ENCODE peak calls at places on chromosomes 13 and 19, in nine cellular contexts. One of them, this sample, is unnamed.

GRCh38 chr19:54336893-54337857 is 1.8 kb downstream of the LILRA4 start:
- DNase-seq in activated CD4-positive, alpha-beta T cell treated with anti-CD3 and anti-CD28 coated beads, Interleukin-2, amount 50 U/mL, for 48 hours: no peak
- DNase-seq in Jurkat, Clone E6-1: no peak
- DNase-seq in GM03348: no peak
- DNase-seq in anterior cingulate cortex: no peak
- DNase-seq in fibroblast of the aortic adventitia: no peak
- DNase-seq in AG09319: no peak
- DNase-seq in NCI-H1092: no peak
- DNase-seq in iris pigment epithelial cell: no peak
- DNase-seq in this sample: no peak

GRCh38 chr13:36839981-36840380 is 21.0 kb downstream of the RFXAP start:
- DNase-seq in activated CD4-positive, alpha-beta T cell treated with anti-CD3 and anti-CD28 coated beads, Interleukin-2, amount 50 U/mL, for 48 hours: no peak
- DNase-seq in Jurkat, Clone E6-1: no peak
- DNase-seq in GM03348: no peak
- DNase-seq in anterior cingulate cortex: no peak
- DNase-seq in fibroblast of the aortic adventitia: no peak
- DNase-seq in AG09319: no peak
- DNase-seq in NCI-H1092: no peak
- DNase-seq in iris pigment epithelial cell: no peak
- DNase-seq in this sample: no peak

GRCh38 chr13:109788372-109789195 is 2.2 kb upstream of the IRS2 start:
- DNase-seq in activated CD4-positive, alpha-beta T cell treated with anti-CD3 and anti-CD28 coated beads, Interleukin-2, amount 50 U/mL, for 48 hours: no peak
- DNase-seq in Jurkat, Clone E6-1: no peak
- DNase-seq in GM03348: no peak
- DNase-seq in anterior cingulate cortex: no peak
- DNase-seq in fibroblast of the aortic adventitia: no peak
- DNase-seq in AG09319: no peak
- DNase-seq in NCI-H1092: no peak
- DNase-seq in iris pigment epithelial cell: no peak
- DNase-seq in this sample: no peak

GRCh38 chr13:112072531-112073244 is 5.7 kb downstream of the SOX1 start:
- DNase-seq in activated CD4-positive, alpha-beta T cell treated with anti-CD3 and anti-CD28 coated beads, Interleukin-2, amount 50 U/mL, for 48 hours: no peak
- DNase-seq in Jurkat, Clone E6-1: no peak
- DNase-seq in GM03348: no peak
- DNase-seq in anterior cingulate cortex: no peak
- DNase-seq in fibroblast of the aortic adventitia: no peak
- DNase-seq in AG09319: no peak
- DNase-seq in NCI-H1092: peak; percentile 91
- DNase-seq in iris pigment epithelial cell: no peak
- DNase-seq in this sample: peak; percentile 25

GRCh38 chr13:59946924-59947323 is 216.8 kb downstream of the DIAPH3 start:
- DNase-seq in activated CD4-positive, alpha-beta T cell treated with anti-CD3 and anti-CD28 coated beads, Interleukin-2, amount 50 U/mL, for 48 hours: no peak
- DNase-seq in Jurkat, Clone E6-1: no peak
- DNase-seq in GM03348: peak; percentile 21
- DNase-seq in anterior cingulate cortex: no peak
- DNase-seq in fibroblast of the aortic adventitia: no peak
- DNase-seq in AG09319: peak; percentile 31
- DNase-seq in NCI-H1092: no peak
- DNase-seq in iris pigment epithelial cell: peak; percentile 14
- DNase-seq in this sample: no peak

GRCh38 chr19:8243146-8243545 is 34.0 kb downstream of the CERS4 start:
- DNase-seq in activated CD4-positive, alpha-beta T cell treated with anti-CD3 and anti-CD28 coated beads, Interleukin-2, amount 50 U/mL, for 48 hours: no peak
- DNase-seq in Jurkat, Clone E6-1: no peak
- DNase-seq in GM03348: no peak
- DNase-seq in anterior cingulate cortex: no peak
- DNase-seq in fibroblast of the aortic adventitia: no peak
- DNase-seq in AG09319: no peak
- DNase-seq in NCI-H1092: no peak
- DNase-seq in iris pigment epithelial cell: no peak
- DNase-seq in this sample: no peak

GRCh38 chr13:39823063-39823713 is 167.7 kb downstream of the COG6 start:
- DNase-seq in activated CD4-positive, alpha-beta T cell treated with anti-CD3 and anti-CD28 coated beads, Interleukin-2, amount 50 U/mL, for 48 hours: no peak
- DNase-seq in Jurkat, Clone E6-1: no peak
- DNase-seq in GM03348: no peak
- DNase-seq in anterior cingulate cortex: no peak
- DNase-seq in fibroblast of the aortic adventitia: no peak
- DNase-seq in AG09319: no peak
- DNase-seq in NCI-H1092: no peak
- DNase-seq in iris pigment epithelial cell: no peak
- DNase-seq in this sample: no peak

GRCh38 chr19:1566392-1567115 is 1.6 kb downstream of the MEX3D start:
- DNase-seq in activated CD4-positive, alpha-beta T cell treated with anti-CD3 and anti-CD28 coated beads, Interleukin-2, amount 50 U/mL, for 48 hours: no peak
- DNase-seq in Jurkat, Clone E6-1: no peak
- DNase-seq in GM03348: peak; percentile 96
- DNase-seq in anterior cingulate cortex: peak; percentile 60
- DNase-seq in fibroblast of the aortic adventitia: peak; percentile 79
- DNase-seq in AG09319: peak; percentile 58
- DNase-seq in NCI-H1092: peak; percentile 66
- DNase-seq in iris pigment epithelial cell: peak; percentile 85
- DNase-seq in this sample: peak; percentile 86